ENCODE peak calls at places on chromosomes 6 and 20, in five cellular contexts. Z is AG08396, R is choroid plexus epithelial cell, A is LoVo, T is stomach. Y is an unnamed sample.

GRCh38 chr6:75090574-75090973 is 115.3 kb downstream of the COL12A1 start:
- DNase-seq in A (no peak), R (no peak), T (no peak), Z (no peak), Y (no peak)

GRCh38 chr20:16349518-16350295 is 223.5 kb downstream of the KIF16B start:
- DNase-seq in T (no peak), Z (no peak), R (peak; percentile 23), A (no peak), Y (no peak)

GRCh38 chr6:122079906-122080305 is 319.5 kb upstream of the HSF2 start:
- DNase-seq in R (no peak), A (no peak), T (no peak), Z (no peak), Y (no peak)

GRCh38 chr20:21125072-21125848 is 622 bp upstream of the KIZ start:
- DNase-seq in A (peak; percentile 66), R (peak; percentile 45), Z (peak; percentile 55), T (peak; percentile 51), Y (peak; percentile 38)

GRCh38 chr6:9481292-9482029 is 933.4 kb downstream of the TFAP2A start:
- DNase-seq in Z (no peak), R (peak; percentile 28), T (no peak), A (no peak), Y (no peak)

GRCh38 chr6:29731281-29731680 is 8.0 kb downstream of the HLA-F start:
- DNase-seq in Z (no peak), A (no peak), T (no peak), R (no peak), Y (no peak)

GRCh38 chr6:47854996-47855395 is 73.2 kb downstream of the OPN5 start:
- DNase-seq in T (no peak), A (no peak), Z (no peak), R (no peak), Y (no peak)

GRCh38 chr6:142863981-142864380 is 81.0 kb downstream of the HIVEP2 start:
- DNase-seq in A (no peak), Z (no peak), T (no peak), R (no peak), Y (no peak)

GRCh38 chr6:116118608-116119007 is 7.3 kb downstream of the COL10A1 start:
- DNase-seq in T (no peak), R (peak; percentile 21), A (no peak), Z (no peak), Y (no peak)

GRCh38 chr6:167495506-167496391 is 170.9 kb downstream of the TTLL2 start:
- DNase-seq in Z (no peak), R (no peak), A (no peak), T (no peak), Y (peak; percentile 47)

GRCh38 chr20:38156888-38157634 is 8.0 kb downstream of the TGM2 start:
- DNase-seq in A (no peak), R (no peak), T (no peak), Z (no peak), Y (no peak)

GRCh38 chr6:35483062-35483461 is 13.8 kb downstream of the TEAD3 start:
- DNase-seq in Z (no peak), A (no peak), T (no peak), R (no peak), Y (no peak)

GRCh38 chr20:3935295-3935955 is 46.2 kb downstream of the PANK2 start:
- DNase-seq in Z (peak; percentile 20), R (no peak), A (no peak), T (no peak), Y (peak; percentile 15)

GRCh38 chr20:63454729-63455567 is 17.5 kb downstream of the KCNQ2 start:
- DNase-seq in R (no peak), T (no peak), A (no peak), Z (no peak), Y (peak; percentile 11)

GRCh38 chr6:133918208-133918930 is 29.5 kb downstream of the TCF21 start:
- DNase-seq in R (no peak), A (no peak), T (no peak), Z (no peak), Y (peak; percentile 85)

GRCh38 chr6:146819596-146820320 is 221.0 kb downstream of the ADGB start:
- DNase-seq in T (no peak), R (peak; percentile 26), A (no peak), Z (no peak), Y (no peak)

GRCh38 chr6:1787894-1788293 is 178.2 kb downstream of the FOXC1 start:
- DNase-seq in Z (peak; percentile 70), T (no peak), A (no peak), R (peak; percentile 72), Y (no peak)

GRCh38 chr20:54292186-54292585 is 84.3 kb downstream of the PFDN4 start:
- DNase-seq in T (no peak), R (peak; percentile 49), A (no peak), Z (no peak), Y (no peak)

GRCh38 chr20:2156666-2157624 is 55.3 kb downstream of the STK35 start:
- DNase-seq in A (no peak), Z (no peak), T (no peak), R (no peak), Y (no peak)

GRCh38 chr6:12324096-12324495 is 33.9 kb downstream of the EDN1 start:
- DNase-seq in Z (no peak), A (peak; percentile 93), T (peak; percentile 49), R (peak; percentile 84), Y (no peak)

GRCh38 chr20:48822879-48823385 is 4.9 kb downstream of the PREX1 start:
- DNase-seq in A (no peak), R (no peak), T (no peak), Z (no peak), Y (no peak)

GRCh38 chr6:122563364-122564052 is 46.7 kb upstream of the PKIB start:
- DNase-seq in Z (no peak), A (no peak), T (no peak), R (no peak), Y (no peak)

GRCh38 chr6:121309768-121310473 is 24.4 kb downstream of the TBC1D32 start:
- DNase-seq in A (no peak), T (no peak), Z (peak; percentile 3), R (peak; percentile 88), Y (no peak)

GRCh38 chr20:62203378-62204030 is 16.6 kb downstream of the HRH3 start:
- DNase-seq in T (no peak), R (peak; percentile 34), Z (no peak), A (no peak), Y (no peak)

GRCh38 chr6:24357336-24358218 is at the start of gene DCDC2:
- DNase-seq in Z (no peak), A (peak; percentile 83), T (peak; percentile 82), R (peak; percentile 13), Y (no peak)

GRCh38 chr6:111653961-111654360 is 48.3 kb upstream of the TRAF3IP2 start:
- DNase-seq in R (no peak), Z (no peak), T (no peak), A (peak; percentile 33), Y (no peak)

GRCh38 chr6:101393291-101394251 is at the start of gene GRIK2:
- DNase-seq in A (peak; percentile 2), Z (peak; percentile 73), T (no peak), R (no peak), Y (peak; percentile 64)

GRCh38 chr20:53021934-53022333 is 49.8 kb downstream of the TSHZ2 start:
- DNase-seq in T (no peak), A (no peak), Z (no peak), R (no peak), Y (no peak)

Y was measured in NCI-H524 treated with DMSO at 0.1 percent for 48 hours.